ENCODE peak calls at places on chromosome 12, in nine cellular contexts. F is right cardiac atrium, Q is cardiac fibroblast, O is neural progenitor cell, K is uterus, Y is AG10803, B is heart left ventricle, M is kidney epithelial cell, P is upper lobe of left lung. H is an unnamed sample.

GRCh38 chr12:116492703-116493324 is 66.4 kb upstream of the MAP1LC3B2 start:
- DNase-seq in O (no peak), Y (peak; percentile 49), K (no peak), Q (peak; percentile 88), F (no peak), P (no peak), M (peak; percentile 23), B (no peak), H (no peak)

GRCh38 chr12:57430117-57430930 is 519 bp downstream of the R3HDM2 start:
- DNase-seq in Y (peak; percentile 25), B (peak; percentile 62), P (peak; percentile 51), Q (peak; percentile 47), M (no peak), F (peak; percentile 82), O (no peak), K (peak; percentile 32), H (no peak)

GRCh38 chr12:2251485-2252179 is 198.8 kb downstream of the CACNA1C start:
- DNase-seq in M (no peak), K (no peak), P (no peak), Q (no peak), Y (peak; percentile 66), O (no peak), B (no peak), F (no peak), H (no peak)

GRCh38 chr12:52796839-52797528 is 1.1 kb upstream of the KRT3 start:
- DNase-seq in F (no peak), O (no peak), P (no peak), Q (no peak), B (no peak), K (no peak), M (no peak), Y (no peak), H (no peak)

GRCh38 chr12:9925746-9926393 is 6.3 kb downstream of the CLEC2A start:
- DNase-seq in K (no peak), Q (peak; percentile 68), O (peak; percentile 75), P (no peak), Y (peak; percentile 53), F (no peak), M (peak; percentile 4), B (no peak), H (peak; percentile 4)

GRCh38 chr12:104569348-104570173 is 112.8 kb downstream of the CHST11 start:
- DNase-seq in F (no peak), Y (no peak), B (no peak), K (no peak), Q (no peak), P (peak; percentile 67), O (no peak), M (no peak), H (no peak)

GRCh38 chr12:124040737-124041136 is 67.7 kb downstream of the ZNF664 start:
- DNase-seq in O (no peak), M (no peak), Y (no peak), Q (no peak), B (no peak), K (no peak), P (no peak), F (no peak), H (no peak)

GRCh38 chr12:118855858-118856257 is 125.5 kb upstream of the SRRM4 start:
- DNase-seq in Q (no peak), B (no peak), P (no peak), K (no peak), Y (no peak), M (no peak), O (no peak), F (no peak), H (no peak)

GRCh38 chr12:28870839-28871440 is 278.1 kb upstream of the FAR2 start:
- DNase-seq in P (no peak), B (no peak), F (no peak), M (no peak), Q (peak; percentile 54), O (no peak), Y (no peak), K (no peak), H (no peak)

GRCh38 chr12:97336896-97337751 is 125.5 kb upstream of the RMST start:
- DNase-seq in Q (no peak), O (peak; percentile 34), M (no peak), Y (no peak), F (no peak), B (no peak), P (no peak), K (no peak), H (no peak)

GRCh38 chr12:56922032-56922431 is 12.2 kb downstream of the SDR9C7 start:
- DNase-seq in Q (no peak), F (no peak), Y (no peak), K (no peak), P (no peak), M (no peak), O (no peak), B (no peak), H (no peak)

GRCh38 chr12:48201516-48201915 is 1.6 kb downstream of the OR10AD1 start:
- DNase-seq in Q (no peak), O (no peak), Y (no peak), P (no peak), M (no peak), F (no peak), K (no peak), B (no peak), H (no peak)

GRCh38 chr12:6757028-6757689 is 4.2 kb upstream of the MLF2 start:
- DNase-seq in Y (no peak), O (no peak), B (no peak), F (peak; percentile 55), P (no peak), Q (no peak), K (no peak), M (no peak), H (no peak)

GRCh38 chr12:80411787-80412186 is 32.2 kb upstream of the PTPRQ start:
- DNase-seq in B (no peak), O (no peak), M (no peak), Q (no peak), Y (no peak), K (no peak), F (no peak), P (no peak), H (no peak)

GRCh38 chr12:49536526-49537195 is 2.2 kb upstream of the KCNH3 start:
- DNase-seq in Y (no peak), F (no peak), P (no peak), Q (no peak), B (no peak), K (no peak), O (no peak), M (no peak), H (no peak)

GRCh38 chr12:48045965-48046364 is 41.7 kb upstream of the COL2A1 start:
- DNase-seq in M (no peak), O (no peak), K (no peak), Q (no peak), B (no peak), F (no peak), Y (no peak), P (no peak), H (no peak)

GRCh38 chr12:100986595-100987547 is 192.3 kb downstream of the ANO4 start:
- DNase-seq in O (peak; percentile 61), P (no peak), B (no peak), Y (peak; percentile 94), M (no peak), Q (no peak), F (peak; percentile 38), K (no peak), H (peak; percentile 13)
- H3K4me3 ChIP-seq in O (no peak overlapping the region), P (no peak overlapping the region), B (no peak overlapping the region), Y (peak overlapping the region; percentile 8), M (no peak overlapping the region), Q (no peak overlapping the region), F (no peak overlapping the region), K (no peak overlapping the region), H (no peak overlapping the region)

GRCh38 chr12:45585522-45586230 is 143.8 kb upstream of the ARID2 start:
- DNase-seq in O (no peak), Q (no peak), K (no peak), P (no peak), B (no peak), F (peak; percentile 38), M (no peak), Y (no peak), H (no peak)
- H3K4me3 ChIP-seq in O (no peak overlapping the region), Q (no peak overlapping the region), K (no peak overlapping the region), P (no peak overlapping the region), B (no peak overlapping the region), F (no peak overlapping the region), M (no peak overlapping the region), Y (no peak overlapping the region), H (no peak overlapping the region)

DNA sequence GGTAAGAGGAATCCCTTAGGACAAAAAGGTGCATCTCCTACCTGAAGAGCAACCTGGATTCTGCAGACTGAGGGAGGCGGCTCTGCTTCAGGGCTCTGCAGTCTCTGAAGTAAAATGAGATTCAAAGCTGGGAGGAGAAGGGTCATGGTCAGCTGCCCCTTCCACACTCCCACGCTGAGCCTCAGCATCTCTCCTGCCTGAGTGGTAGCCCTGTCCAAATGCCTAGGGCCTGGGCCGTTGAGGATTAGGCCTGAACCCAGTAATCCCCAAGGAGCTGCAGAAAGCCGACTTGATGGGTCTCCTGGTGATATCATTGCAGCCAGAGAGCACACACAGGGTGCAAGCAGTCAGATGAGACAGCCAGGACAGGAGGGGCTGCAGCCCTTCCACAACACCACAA is 18.9 kb downstream of the PHLDA1 start:
- DNase-seq in K (no peak), P (no peak), B (no peak), Y (no peak), Q (no peak), F (no peak), M (no peak), O (no peak), H (no peak)
- H3K4me3 ChIP-seq in K (no peak overlapping the region), P (no peak overlapping the region), B (no peak overlapping the region), Y (no peak overlapping the region), Q (no peak overlapping the region), F (no peak overlapping the region), M (no peak overlapping the region), O (no peak overlapping the region), H (no peak overlapping the region)

DNA sequence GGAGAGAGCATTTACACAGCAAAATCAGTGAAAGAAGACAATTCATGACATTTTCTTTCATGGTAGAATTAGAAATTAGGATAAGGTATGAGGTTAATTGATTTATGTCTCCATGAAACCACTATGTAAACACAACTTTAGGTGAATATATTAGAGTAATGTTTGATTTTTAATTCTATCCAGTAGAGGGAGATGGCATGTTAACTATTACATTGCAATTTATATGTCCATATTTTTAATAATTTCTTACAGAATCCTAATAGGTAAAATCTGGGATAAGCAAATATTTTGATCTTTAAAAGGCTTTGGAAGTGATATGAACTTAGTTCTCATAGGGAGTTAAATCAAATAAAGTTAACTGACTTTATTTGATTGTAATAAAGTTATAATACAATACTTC is 373.4 kb upstream of the PDE3A start:
- DNase-seq in P (no peak), F (no peak), K (no peak), B (no peak), M (no peak), Y (no peak), Q (peak; percentile 36), O (no peak), H (no peak)
- H3K4me3 ChIP-seq in P (no peak overlapping the region), F (no peak overlapping the region), K (no peak overlapping the region), B (no peak overlapping the region), M (no peak overlapping the region), Y (no peak overlapping the region), Q (no peak overlapping the region), O (no peak overlapping the region), H (no peak overlapping the region)